ENCODE peak calls at places on chromosome 1, in eight cellular contexts. Z is activated T-cell treated with anti-CD3 and anti-CD28 coated beads, Interleukin-2, amount 50 U/mL, for 72 hours; I is left lung; M is AG04450; V is astrocyte of the spinal cord; A is NCI-H1092; H is memory B cell; T is stimulated activated CD4-positive, alpha-beta T cell treated with anti-CD3 and anti-CD28 coated beads, Interleukin-12 subunit alpha, Interleukin-12 subunit beta, amount 100 ng/mL, for 48 hours. K is an unnamed sample.
A peak's percentile ranks its signal among the peaks of the same experiment; 100 is the strongest.

GRCh38 chr1:193486671-193487229 is 300.3 kb upstream of the B3GALT2 start:
- DNase-seq in Z (no peak), I (no peak), M (no peak), V (peak; percentile 3), A (no peak), H (no peak), T (no peak), K (no peak)

GRCh38 chr1:2074944-2075740 is 24.9 kb downstream of the PRKCZ start:
- DNase-seq in Z (no peak), I (peak; percentile 62), M (no peak), V (no peak), A (no peak), H (no peak), T (no peak), K (no peak)

GRCh38 chr1:33256335-33256700 is at the start of gene ZNF362:
- DNase-seq in Z (peak; percentile 77), I (peak; percentile 91), M (peak; percentile 20), V (peak; percentile 64), A (peak; percentile 53), H (peak; percentile 49), T (peak; percentile 35), K (peak; percentile 72)

GRCh38 chr1:166410083-166410385 is 243.2 kb upstream of the FAM78B start:
- DNase-seq in Z (no peak), I (no peak), M (no peak), V (no peak), A (no peak), H (no peak), T (no peak), K (no peak)

GRCh38 chr1:232250410-232250809 is 379.5 kb downstream of the SIPA1L2 start:
- DNase-seq in Z (no peak), I (no peak), M (no peak), V (no peak), A (no peak), H (no peak), T (no peak), K (no peak)

GRCh38 chr1:173411835-173412742 is 65.0 kb upstream of the PRDX6 start:
- DNase-seq in Z (no peak), I (no peak), M (no peak), V (peak; percentile 73), A (no peak), H (no peak), T (no peak), K (no peak)

GRCh38 chr1:181587870-181588438 is 104.6 kb downstream of the CACNA1E start:
- DNase-seq in Z (no peak), I (no peak), M (no peak), V (no peak), A (no peak), H (no peak), T (no peak), K (no peak)

GRCh38 chr1:213281610-213282316 is 230.7 kb downstream of the RPS6KC1 start:
- DNase-seq in Z (no peak), I (peak; percentile 30), M (no peak), V (no peak), A (no peak), H (no peak), T (no peak), K (no peak)

GRCh38 chr1:177170756-177171535 is at the start of gene BRINP2:
- DNase-seq in Z (no peak), I (peak; percentile 78), M (no peak), V (peak; percentile 50), A (peak; percentile 88), H (no peak), T (no peak), K (no peak)

GRCh38 chr1:243973169-243973568 is 77.9 kb upstream of the ZBTB18 start:
- DNase-seq in Z (no peak), I (no peak), M (no peak), V (no peak), A (no peak), H (no peak), T (no peak), K (no peak)

GRCh38 chr1:229370601-229371021 is 27.8 kb upstream of the CCSAP start:
- DNase-seq in Z (no peak), I (no peak), M (no peak), V (no peak), A (peak; percentile 92), H (no peak), T (no peak), K (no peak)

GRCh38 chr1:209207701-209208286 is 375.7 kb upstream of the CAMK1G start:
- DNase-seq in Z (peak; percentile 31), I (peak; percentile 84), M (peak; percentile 15), V (peak; percentile 70), A (peak; percentile 81), H (no peak), T (no peak), K (peak; percentile 33)

GRCh38 chr1:6962956-6963915 is 178.0 kb downstream of the CAMTA1 start:
- DNase-seq in Z (peak; percentile 82), I (no peak), M (no peak), V (no peak), A (no peak), H (no peak), T (peak; percentile 62), K (peak; percentile 94)

GRCh38 chr1:42950146-42950480 is 8.6 kb downstream of the SLC2A1 start:
- DNase-seq in Z (no peak), I (no peak), M (no peak), V (peak; percentile 75), A (no peak), H (no peak), T (no peak), K (no peak)

GRCh38 chr1:47757226-47757975 is 239.8 kb downstream of the TRABD2B start:
- DNase-seq in Z (no peak), I (no peak), M (no peak), V (no peak), A (no peak), H (no peak), T (no peak), K (no peak)

GRCh38 chr1:114008352-114009041 is 29.2 kb downstream of the OLFML3 start:
- DNase-seq in Z (no peak), I (no peak), M (no peak), V (no peak), A (no peak), H (no peak), T (no peak), K (no peak)

GRCh38 chr1:207077470-207078377 is 10.9 kb upstream of the C4BPB start:
- DNase-seq in Z (peak; percentile 75), I (no peak), M (peak; percentile 54), V (peak; percentile 78), A (peak; percentile 59), H (peak; percentile 75), T (peak; percentile 83), K (peak; percentile 65)

GRCh38 chr1:147504801-147505303 is 36.4 kb upstream of the BCL9 start:
- DNase-seq in Z (no peak), I (no peak), M (peak; percentile 4), V (peak; percentile 68), A (peak; percentile 65), H (no peak), T (no peak), K (no peak)